ENCODE peak calls at places on chromosomes 13 and 19, in four cellular contexts. N is GM12878, P is H1, I is HepG2. F is an unnamed sample.

GRCh38 chr13:33101835-33102234 is 85.6 kb downstream of the KL start:
- DNase-seq in N (no peak), P (no peak), I (peak), F (no peak)

GRCh38 chr13:110447801-110448200 is 113.7 kb downstream of the RAB20 start:
- DNase-seq in N (no peak), P (no peak), I (no peak), F (no peak)

GRCh38 chr13:89066868-89067466 is 1395.8 kb downstream of the SLITRK5 start:
- DNase-seq in N (no peak), P (no peak), I (peak), F (no peak)

GRCh38 chr13:26685606-26686005 is 75.0 kb downstream of the GPR12 start:
- DNase-seq in N (no peak), P (no peak), I (no peak), F (no peak)

GRCh38 chr13:51475727-51476521 is 23.1 kb upstream of the INTS6 start:
- DNase-seq in N (no peak), P (no peak), I (no peak), F (no peak)

GRCh38 chr13:108083056-108083455 is 132.3 kb downstream of the LIG4 start:
- DNase-seq in N (no peak), P (no peak), I (no peak), F (no peak)

GRCh38 chr13:42041017-42041683 is 7.3 kb upstream of the DGKH start:
- DNase-seq in N (peak), P (no peak), I (no peak), F (peak)

GRCh38 chr19:5536337-5536894 is 31.3 kb downstream of the TINCR start:
- DNase-seq in N (no peak), P (peak), I (no peak), F (peak)

GRCh38 chr19:13842294-13843103 is 34.4 kb upstream of the NANOS3 start:
- DNase-seq in N (no peak), P (no peak), I (no peak), F (peak)

GRCh38 chr13:33388254-33388998 is 102.9 kb upstream of the STARD13 start:
- DNase-seq in N (no peak), P (no peak), I (no peak), F (peak)

GRCh38 chr19:10450853-10451609 is 30.7 kb downstream of the PDE4A start:
- DNase-seq in N (no peak), P (peak), I (no peak), F (peak)

GRCh38 chr13:97367427-97367826 is 66.5 kb upstream of the RAP2A start:
- DNase-seq in N (no peak), P (no peak), I (no peak), F (no peak)

GRCh38 chr19:35029737-35030256 is 473 bp upstream of the SCN1B start:
- DNase-seq in N (no peak), P (no peak), I (no peak), F (no peak)

GRCh38 chr13:51945149-51945548 is 66.1 kb downstream of the ATP7B start:
- DNase-seq in N (no peak), P (no peak), I (no peak), F (no peak)

GRCh38 chr13:33100876-33101275 is 84.7 kb downstream of the KL start:
- DNase-seq in N (no peak), P (no peak), I (no peak), F (no peak)

GRCh38 chr13:95296326-95296939 is 4.8 kb downstream of the ABCC4 start:
- DNase-seq in N (no peak), P (no peak), I (peak), F (no peak)

GRCh38 chr13:113889467-113889866 is 25.6 kb upstream of the GAS6 start:
- DNase-seq in N (no peak), P (no peak), I (no peak), F (peak)

GRCh38 chr19:5155586-5156210 is 184.9 kb downstream of the PTPRS start:
- DNase-seq in N (no peak), P (no peak), I (no peak), F (no peak)

GRCh38 chr19:33558846-33559245 is 37.3 kb upstream of the PEPD start:
- DNase-seq in N (no peak), P (no peak), I (no peak), F (no peak)

GRCh38 chr13:60869941-60870613 is 473.1 kb downstream of the TDRD3 start:
- DNase-seq in N (no peak), P (no peak), I (no peak), F (no peak)

GRCh38 chr19:6359942-6360341 is 1.4 kb upstream of the CLPP start:
- DNase-seq in N (no peak), P (no peak), I (no peak), F (no peak)

GRCh38 chr19:48676487-48676886 is 3.7 kb upstream of the NTN5 start:
- DNase-seq in N (no peak), P (no peak), I (no peak), F (no peak)

GRCh38 chr19:1455336-1456120 is 5.6 kb downstream of the APC2 start:
- DNase-seq in N (no peak), P (peak), I (peak), F (peak)

GRCh38 chr13:33033361-33033812 is 17.2 kb downstream of the KL start:
- DNase-seq in N (no peak), P (no peak), I (no peak), F (no peak)

GRCh38 chr13:27309967-27310598 is 39.5 kb downstream of the RASL11A start:
- DNase-seq in N (no peak), P (no peak), I (no peak), F (no peak)

GRCh38 chr13:31073859-31074718 is 87.6 kb downstream of the HSPH1 start:
- DNase-seq in N (peak), P (no peak), I (no peak), F (no peak)

GRCh38 chr19:49340069-49340864 is 5.1 kb downstream of the CD37 start:
- DNase-seq in N (peak), P (no peak), I (peak), F (peak)

GRCh38 chr19:15463865-15464371 is 426 bp downstream of the RASAL3 start:
- DNase-seq in N (no peak), P (no peak), I (no peak), F (no peak)

GRCh38 chr13:47545206-47545605 is 455.9 kb downstream of the SUCLA2 start:
- DNase-seq in N (no peak), P (no peak), I (no peak), F (no peak)

GRCh38 chr13:78875792-78876580 is 217.0 kb upstream of the OBI1 start:
- DNase-seq in N (no peak), P (peak), I (no peak), F (peak)

GRCh38 chr13:77779461-77780272 is 82.2 kb downstream of the SLAIN1 start:
- DNase-seq in N (peak), P (no peak), I (peak), F (peak)

GRCh38 chr13:114219406-114219805 is 15.3 kb upstream of the CDC16 start:
- DNase-seq in N (no peak), P (no peak), I (no peak), F (no peak)

GRCh38 chr13:29454931-29455481 is 140.5 kb downstream of the SLC7A1 start:
- DNase-seq in N (no peak), P (no peak), I (peak), F (peak)

GRCh38 chr13:40430234-40430633 is 236.2 kb downstream of the FOXO1 start:
- DNase-seq in N (no peak), P (no peak), I (no peak), F (no peak)

GRCh38 chr13:26991508-26992181 is 180.0 kb downstream of the USP12 start:
- DNase-seq in N (no peak), P (no peak), I (peak), F (no peak)

GRCh38 chr13:111344471-111345191 is 24.2 kb downstream of the TEX29 start:
- DNase-seq in N (no peak), P (peak), I (peak), F (peak)

DNA sequence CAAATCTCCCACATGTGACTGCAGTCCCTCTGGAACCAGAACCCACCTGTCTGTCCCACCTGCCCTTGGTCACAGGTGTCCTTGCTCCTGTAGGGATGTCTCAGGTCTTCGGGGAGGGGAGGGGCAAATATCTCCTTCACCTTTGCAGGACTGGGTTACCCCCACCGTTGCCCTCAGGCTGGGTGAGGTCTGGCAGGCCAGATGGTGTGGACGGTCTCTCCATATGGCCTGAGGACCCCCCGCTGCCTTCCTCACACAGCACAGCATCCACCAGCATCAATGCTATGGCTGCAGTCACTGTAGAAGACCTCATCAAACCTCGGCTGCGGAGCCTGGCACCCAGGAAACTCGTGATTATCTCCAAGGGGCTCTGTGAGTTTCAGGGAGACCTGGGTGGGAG is 10.0 kb downstream of the SLC5A5 start:
- DNase-seq in N (no peak), P (no peak), I (no peak), F (no peak)
- TF ChIP-seq RAD21 in N (no peak), P (no peak), I (no peak), F (no peak)

DNA sequence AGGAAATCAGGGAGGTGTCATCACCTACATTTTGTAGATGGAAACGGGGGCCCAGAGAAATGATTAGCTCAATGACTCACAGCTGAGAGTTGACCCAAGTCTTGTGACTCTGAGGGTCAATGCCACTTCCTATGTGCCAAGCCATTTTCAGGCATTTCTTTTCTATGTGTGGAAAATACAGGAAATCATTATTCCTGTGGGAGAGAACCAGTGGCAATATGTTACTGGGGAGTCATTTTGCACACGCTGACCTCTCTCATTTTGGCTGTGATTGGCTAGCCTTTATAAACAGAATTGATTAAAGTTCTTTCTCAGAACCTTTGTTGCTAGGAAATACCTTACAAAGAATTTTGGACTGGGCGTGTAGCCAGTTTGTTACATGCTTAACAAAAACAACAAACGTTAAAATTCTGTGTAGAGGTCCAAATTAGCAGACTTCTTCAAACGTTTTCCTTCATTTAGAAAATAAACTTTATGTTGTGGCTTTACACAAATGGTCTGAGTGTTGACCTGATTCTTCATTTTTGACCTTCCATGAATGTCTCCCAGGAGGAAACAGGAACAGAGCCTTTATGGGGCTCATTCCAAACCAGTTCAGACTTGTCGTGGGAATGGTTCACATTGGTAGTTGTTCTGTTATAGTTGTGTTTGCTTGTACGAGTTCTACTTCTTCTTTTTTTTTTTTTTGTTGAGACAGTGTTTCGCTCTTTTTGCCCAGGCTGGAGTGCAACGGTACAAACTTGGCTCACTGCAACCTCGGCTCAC is 11.4 kb downstream of the PCCA start:
- DNase-seq in N (no peak), P (no peak), I (peak), F (no peak)
- TF ChIP-seq CBX5 in N (no peak), P (no peak), I (no peak), F (no peak)

GRCh38 chr19:45767881-45768643 is 990 bp downstream of the SIX5 start:
- DNase-seq in N (no peak), P (no peak), I (peak), F (peak)

GRCh38 chr19:45766293-45766918 is 2.6 kb downstream of the SIX5 start:
- DNase-seq in N (no peak), P (no peak), I (no peak), F (no peak)

GRCh38 chr19:45768644-45769053 is 403 bp downstream of the SIX5 start:
- DNase-seq in N (no peak), P (no peak), I (no peak), F (peak)

GRCh38 chr19:45766919-45767346 is 2.1 kb downstream of the SIX5 start:
- DNase-seq in N (no peak), P (no peak), I (no peak), F (no peak)

DNA sequence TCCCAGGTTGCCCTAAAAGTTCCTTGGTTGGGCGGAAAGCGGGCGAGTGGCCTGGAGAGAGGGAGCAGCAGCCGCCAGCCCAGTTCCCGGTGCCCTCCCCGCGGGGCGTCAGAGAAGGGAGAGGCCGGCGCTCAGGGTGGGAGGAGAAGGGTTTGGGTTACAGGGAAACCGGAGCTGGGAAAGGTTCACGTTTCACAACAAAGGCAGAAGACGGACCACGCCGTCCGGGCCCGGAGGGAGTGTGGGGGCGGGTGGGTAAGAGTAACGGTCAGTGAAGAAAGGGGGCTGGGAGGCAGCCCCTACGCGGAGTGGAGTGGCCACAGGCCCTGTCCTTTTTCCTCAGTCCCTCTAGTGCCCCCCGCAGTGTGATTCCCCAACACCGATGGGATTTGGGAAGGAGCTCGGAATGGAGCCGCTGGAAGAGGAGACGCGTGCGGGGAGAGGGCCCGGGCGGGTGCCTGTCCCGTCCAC is 1.6 kb downstream of the SIX5 start:
- DNase-seq in N (no peak), P (no peak), I (peak), F (peak)
- TF ChIP-seq RAD21 in N (no peak), P (no peak), I (no peak), F (no peak)

GRCh38 chr19:43622070-43622469 is 2.6 kb upstream of the ZNF428 start:
- DNase-seq in N (no peak), P (no peak), I (no peak), F (no peak)

GRCh38 chr19:43624933-43625332 is 5.5 kb upstream of the ZNF428 start:
- DNase-seq in N (no peak), P (no peak), I (no peak), F (peak)

GRCh38 chr19:43623889-43624670 is 4.7 kb upstream of the ZNF428 start:
- DNase-seq in N (no peak), P (no peak), I (no peak), F (peak)

GRCh38 chr19:43620061-43621001 is 902 bp upstream of the ZNF428 start:
- DNase-seq in N (no peak), P (no peak), I (no peak), F (peak)

GRCh38 chr19:43622956-43623355 is 3.5 kb upstream of the ZNF428 start:
- DNase-seq in N (no peak), P (no peak), I (no peak), F (no peak)
- TF ChIP-seq CBX5 in N (no peak), P (no peak), I (no peak), F (no peak)

DNA sequence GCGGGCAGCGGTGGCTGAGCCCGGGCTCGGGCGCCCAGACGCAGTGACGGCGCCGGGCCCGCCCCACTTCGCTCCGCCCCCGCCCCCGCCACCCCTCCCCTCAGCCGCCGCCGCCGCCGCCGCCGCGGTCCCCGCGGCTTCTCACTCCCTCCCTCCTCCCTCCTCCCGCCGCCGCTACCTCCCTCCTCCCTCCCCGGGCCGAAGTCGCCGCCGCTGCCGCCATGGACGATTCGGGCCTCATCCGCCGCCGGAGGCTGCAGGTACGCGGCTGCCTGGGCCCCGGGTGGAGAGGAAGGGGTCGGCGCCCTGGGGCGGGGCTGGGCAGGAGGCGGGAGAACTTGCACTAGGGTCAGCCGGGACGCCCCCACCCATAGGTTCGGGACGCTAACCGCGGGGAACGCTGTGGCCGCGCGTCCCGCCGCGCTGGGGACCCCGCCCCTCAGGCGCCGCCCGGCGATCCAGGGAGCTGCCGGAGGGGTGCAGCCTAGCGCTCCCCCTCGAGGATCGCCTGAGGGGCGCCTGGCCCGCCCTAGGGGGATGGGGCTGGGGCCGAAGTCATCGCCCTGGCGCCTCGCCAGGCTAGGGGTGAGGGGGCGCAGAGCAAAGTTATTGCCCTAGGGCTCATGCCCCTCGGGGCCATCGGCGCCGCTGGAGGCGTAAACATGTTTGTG is 497 bp downstream of the RTBDN start:
- DNase-seq in N (no peak), P (no peak), I (no peak), F (peak)
- TF ChIP-seq RAD21 in N (no peak), P (no peak), I (no peak), F (no peak)

DNA sequence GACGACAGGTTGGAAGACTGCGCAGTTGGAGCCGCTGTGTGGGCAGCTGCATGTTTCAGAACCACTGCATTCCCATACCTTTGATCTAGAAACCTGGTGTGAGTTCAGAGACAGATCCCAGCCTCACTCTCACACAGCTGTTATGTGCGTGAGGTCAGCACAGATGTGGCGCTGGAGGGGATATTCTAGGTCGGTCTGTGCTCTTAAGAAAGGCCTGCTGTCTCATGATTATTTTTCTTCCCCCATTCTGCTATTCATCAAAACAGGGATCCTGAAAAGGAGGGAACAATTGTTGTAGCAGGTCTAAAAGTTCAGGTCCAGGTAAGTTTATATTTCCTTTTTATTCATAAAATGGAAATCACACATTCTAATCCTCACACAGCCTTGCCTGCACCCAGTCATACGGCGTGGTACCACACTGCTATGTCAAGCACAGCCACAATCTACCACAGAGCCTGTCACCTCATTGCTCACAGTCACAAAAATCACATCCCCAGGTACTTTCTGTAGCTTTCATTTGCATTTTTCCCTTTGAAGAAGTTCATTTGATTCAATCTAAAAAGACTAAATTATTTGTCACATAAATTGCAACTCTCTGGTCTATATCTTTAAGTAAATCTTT is 846 bp downstream of the ZNF546 start:
- DNase-seq in N (no peak), P (no peak), I (peak), F (no peak)
- TF ChIP-seq CBX5 in N (no peak), P (no peak), I (no peak), F (no peak)

GRCh38 chr13:99926014-99926731 is 45.4 kb downstream of the ZIC5 start:
- DNase-seq in N (no peak), P (no peak), I (no peak), F (no peak)
- TF ChIP-seq RAD21 in N (no peak), P (no peak), I (no peak), F (no peak)

F was measured in K562.